ENCODE peak calls at places on chromosome 21, in nine cellular contexts. V, O, Z, K, X, Q, H, R and G are unnamed samples.
A peak's percentile ranks its signal among the peaks of the same experiment; 100 is the strongest.

GRCh38 chr21:43767980-43768867 is 7.9 kb downstream of the CSTB start:
- DNase-seq in X (peak; percentile 53), K (no peak), Z (no peak), R (peak; percentile 34), O (peak; percentile 62), H (peak; percentile 38), V (no peak), Q (peak; percentile 55), G (peak; percentile 49)

GRCh38 chr21:25422610-25423608 is 184.4 kb downstream of the MRPL39 start:
- DNase-seq in H (no peak), O (no peak), Q (no peak), V (no peak), R (no peak), X (no peak), Z (no peak), K (no peak), G (no peak)

GRCh38 chr21:18673789-18674188 is 270.2 kb upstream of the TMPRSS15 start:
- DNase-seq in Z (no peak), O (no peak), X (no peak), Q (no peak), V (no peak), R (no peak), H (no peak), K (no peak), G (no peak)

GRCh38 chr21:31514598-31514997 is 144.9 kb upstream of the SOD1 start:
- DNase-seq in O (no peak), H (peak; percentile 28), X (no peak), Z (no peak), K (peak; percentile 43), Q (no peak), V (peak; percentile 21), R (no peak), G (no peak)

GRCh38 chr21:15015622-15016471 is 49.0 kb downstream of the NRIP1 start:
- DNase-seq in X (no peak), V (no peak), Z (no peak), H (no peak), R (no peak), Q (no peak), K (no peak), O (peak; percentile 94), G (no peak)

GRCh38 chr21:44854391-44854663 is 19.2 kb downstream of the PTTG1IP start:
- DNase-seq in Z (no peak), X (no peak), V (no peak), K (no peak), O (no peak), Q (no peak), H (no peak), R (no peak), G (no peak)

GRCh38 chr21:36330904-36331303 is 10.9 kb downstream of the MORC3 start:
- DNase-seq in R (peak; percentile 11), V (peak; percentile 44), K (no peak), H (peak; percentile 44), X (peak; percentile 64), Z (no peak), O (peak; percentile 62), Q (peak; percentile 56), G (peak; percentile 33)

GRCh38 chr21:42161957-42162681 is 56.8 kb upstream of the ABCG1 start:
- DNase-seq in K (no peak), O (no peak), H (no peak), Q (peak; percentile 11), X (no peak), V (peak; percentile 36), Z (no peak), R (no peak), G (no peak)

GRCh38 chr21:17370263-17370662 is 142.6 kb upstream of the CXADR start:
- DNase-seq in R (no peak), X (no peak), V (no peak), Q (no peak), Z (no peak), K (no peak), O (no peak), H (no peak), G (no peak)

GRCh38 chr21:36097427-36098230 is 27.8 kb downstream of the CBR1 start:
- DNase-seq in H (no peak), Q (no peak), K (no peak), V (no peak), R (no peak), O (peak; percentile 21), Z (no peak), X (no peak), G (no peak)

GRCh38 chr21:35226960-35227741 is 178.0 kb upstream of the RUNX1 start:
- DNase-seq in X (no peak), K (no peak), H (no peak), V (no peak), Q (no peak), R (no peak), Z (no peak), O (no peak), G (no peak)

GRCh38 chr21:45618287-45618686 is 25.2 kb upstream of the PCBP3 start:
- DNase-seq in K (no peak), O (peak; percentile 60), V (no peak), X (peak; percentile 57), R (no peak), H (no peak), Z (no peak), Q (no peak), G (peak; percentile 46)

GRCh38 chr21:20270365-20271055 is 727.7 kb upstream of the NCAM2 start:
- DNase-seq in Z (no peak), O (no peak), H (no peak), X (no peak), Q (no peak), V (no peak), K (no peak), R (no peak), G (no peak)

GRCh38 chr21:41621523-41621922 is 113.6 kb upstream of the TMPRSS2 start:
- DNase-seq in O (no peak), X (no peak), V (no peak), R (no peak), H (no peak), Q (no peak), K (no peak), Z (no peak), G (no peak)

GRCh38 chr21:29473808-29474207 is 175.1 kb downstream of the BACH1 start:
- DNase-seq in R (no peak), O (no peak), X (no peak), H (no peak), K (no peak), Z (no peak), Q (no peak), V (no peak), G (no peak)